ENCODE peak calls at places on chromosomes 4 and X, in four cellular contexts. M is pancreas, N is NCI-H1417, X is immature natural killer cell. I is an unnamed sample.

GRCh38 chr4:41319553-41319952 is 62.8 kb downstream of the UCHL1 start:
- DNase-seq in M (no peak), N (no peak), X (no peak), I (no peak)

GRCh38 chrX:23694606-23695005 is 27.3 kb downstream of the PRDX4 start:
- DNase-seq in M (peak), N (peak), X (peak), I (peak)

GRCh38 chrX:104486691-104487090 is 79.3 kb upstream of the IL1RAPL2 start:
- DNase-seq in M (no peak), N (no peak), X (no peak), I (no peak)

GRCh38 chr4:124277691-124278090 is 434.8 kb downstream of the ANKRD50 start:
- DNase-seq in M (no peak), N (no peak), X (no peak), I (no peak)

GRCh38 chrX:113892401-113892800 is 691.5 kb upstream of the HTR2C start:
- DNase-seq in M (no peak), N (no peak), X (no peak), I (no peak)

GRCh38 chr4:48831532-48832015 is 686 bp downstream of the OCIAD1 start:
- DNase-seq in M (no peak), N (no peak), X (no peak), I (no peak)

GRCh38 chrX:15570145-15570544 is 30.6 kb downstream of the ACE2 start:
- DNase-seq in M (no peak), N (no peak), X (no peak), I (no peak)

GRCh38 chr4:168480991-168481588 is 798 bp upstream of the DDX60L start:
- DNase-seq in M (no peak), N (peak), X (peak), I (peak)

GRCh38 chr4:126124817-126125216 is 810.1 kb downstream of the FAT4 start:
- DNase-seq in M (no peak), N (no peak), X (no peak), I (no peak)

GRCh38 chr4:22991576-22991975 is 298.8 kb downstream of the GBA3 start:
- DNase-seq in M (no peak), N (no peak), X (no peak), I (no peak)

GRCh38 chr4:155703486-155704227 is 37.0 kb downstream of the GUCY1A1 start:
- DNase-seq in M (no peak), N (no peak), X (no peak), I (no peak)

GRCh38 chrX:154376768-154377167 is 2.3 kb upstream of the EMD start:
- DNase-seq in M (no peak), N (no peak), X (no peak), I (no peak)

GRCh38 chrX:101417981-101418841 is 10.2 kb downstream of the HNRNPH2 start:
- DNase-seq in M (peak), N (peak), X (peak), I (peak)

GRCh38 chr4:22348410-22348809 is 167.5 kb downstream of the ADGRA3 start:
- DNase-seq in M (no peak), N (no peak), X (no peak), I (no peak)

GRCh38 chr4:84852081-84852480 is 114.4 kb downstream of the WDFY3 start:
- DNase-seq in M (no peak), N (peak), X (no peak), I (no peak)

GRCh38 chr4:128338634-128339355 is 51.2 kb upstream of the PGRMC2 start:
- DNase-seq in M (no peak), N (no peak), X (no peak), I (no peak)

GRCh38 chr4:57044279-57044678 is 65.6 kb downstream of the POLR2B start:
- DNase-seq in M (no peak), N (no peak), X (no peak), I (no peak)

GRCh38 chrX:49137492-49137891 is 14.0 kb upstream of the GPKOW start:
- DNase-seq in M (no peak), N (no peak), X (no peak), I (no peak)

GRCh38 chr4:48756689-48757220 is 23.3 kb downstream of the FRYL start:
- DNase-seq in M (no peak), N (no peak), X (no peak), I (no peak)

GRCh38 chrX:22134681-22135080 is 102.6 kb downstream of the PHEX start:
- DNase-seq in M (no peak), N (no peak), X (no peak), I (no peak)

GRCh38 chr4:8262637-8263322 is 6.8 kb upstream of the HTRA3 start:
- DNase-seq in M (no peak), N (no peak), X (no peak), I (no peak)

GRCh38 chr4:53905935-53906377 is 158.4 kb downstream of the CHIC2 start:
- DNase-seq in M (peak), N (no peak), X (no peak), I (no peak)

GRCh38 chr4:121220698-121221097 is 56.6 kb upstream of the TNIP3 start:
- DNase-seq in M (no peak), N (no peak), X (no peak), I (no peak)

GRCh38 chrX:41334866-41335589 is 1.1 kb downstream of the DDX3X start:
- DNase-seq in M (peak), N (no peak), X (peak), I (peak)

GRCh38 chr4:70734168-70734954 is 12.6 kb downstream of the RUFY3 start:
- DNase-seq in M (no peak), N (no peak), X (peak), I (peak)

GRCh38 chr4:21476753-21477152 is 471.8 kb downstream of the KCNIP4 start:
- DNase-seq in M (no peak), N (no peak), X (no peak), I (no peak)

GRCh38 chr4:94621491-94622080 is 136.2 kb upstream of the BMPR1B start:
- DNase-seq in M (no peak), N (peak), X (peak), I (peak)

GRCh38 chr4:211033-211511 is 86.8 kb downstream of the ZNF718 start:
- DNase-seq in M (no peak), N (no peak), X (peak), I (no peak)

GRCh38 chrX:47628980-47629379 is 750 bp downstream of the CFP start:
- DNase-seq in M (no peak), N (no peak), X (no peak), I (no peak)

GRCh38 chrX:150880808-150881165 is 17.7 kb downstream of the CD99L2 start:
- DNase-seq in M (no peak), N (no peak), X (no peak), I (no peak)

GRCh38 chr4:22356996-22357596 is 158.8 kb downstream of the ADGRA3 start:
- DNase-seq in M (no peak), N (peak), X (no peak), I (peak)

GRCh38 chrX:8374041-8374825 is 90.4 kb upstream of the VCX3B start:
- DNase-seq in M (no peak), N (no peak), X (no peak), I (no peak)

I was measured in NCI-H345.